ENCODE peak calls at places on chromosome 11, in ten cellular contexts. P, M, Q, Z, B, C, A, X, J and E are unnamed samples.

GRCh38 chr11:69666261-69666660 is 8.9 kb downstream of the LTO1 start:
- DNase-seq in P (no peak), M (no peak), Q (no peak), Z (no peak), B (no peak), C (no peak), A (no peak), X (no peak), J (no peak), E (no peak)

GRCh38 chr11:39589391-39589790 is 1870.1 kb downstream of the LRRC4C start:
- DNase-seq in P (no peak), M (no peak), Q (no peak), Z (no peak), B (no peak), C (no peak), A (no peak), X (no peak), J (no peak), E (no peak)

GRCh38 chr11:42770444-42771065 is 541.2 kb upstream of the API5 start:
- DNase-seq in P (peak; percentile 1), M (no peak), Q (peak; percentile 7), Z (no peak), B (peak; percentile 48), C (no peak), A (no peak), X (peak; percentile 49), J (no peak), E (no peak)

GRCh38 chr11:72773291-72773690 is 20.6 kb downstream of the STARD10 start:
- DNase-seq in P (no peak), M (no peak), Q (no peak), Z (no peak), B (no peak), C (no peak), A (no peak), X (no peak), J (peak; percentile 81), E (peak; percentile 48)

GRCh38 chr11:68315581-68315920 is 3.2 kb downstream of the LRP5 start:
- DNase-seq in P (no peak), M (no peak), Q (peak; percentile 55), Z (no peak), B (no peak), C (no peak), A (no peak), X (no peak), J (no peak), E (no peak)

GRCh38 chr11:64767344-64768299 is 7.8 kb upstream of the PYGM start:
- DNase-seq in P (peak; percentile 16), M (peak; percentile 80), Q (peak; percentile 77), Z (peak; percentile 70), B (peak; percentile 96), C (peak; percentile 65), A (peak; percentile 58), X (peak; percentile 95), J (peak; percentile 19), E (no peak)

GRCh38 chr11:35842958-35843357 is 100.9 kb upstream of the LDLRAD3 start:
- DNase-seq in P (no peak), M (no peak), Q (no peak), Z (no peak), B (no peak), C (no peak), A (no peak), X (no peak), J (no peak), E (no peak)

GRCh38 chr11:66142370-66143263 is 72.5 kb downstream of the PACS1 start:
- DNase-seq in P (no peak), M (no peak), Q (no peak), Z (no peak), B (no peak), C (no peak), A (no peak), X (no peak), J (peak; percentile 84), E (no peak)

GRCh38 chr11:24295360-24295759 is 201.5 kb upstream of the LUZP2 start:
- DNase-seq in P (no peak), M (no peak), Q (no peak), Z (no peak), B (no peak), C (no peak), A (no peak), X (no peak), J (no peak), E (no peak)

GRCh38 chr11:62850911-62851806 is 11.8 kb upstream of the WDR74 start:
- DNase-seq in P (no peak), M (no peak), Q (no peak), Z (no peak), B (peak; percentile 67), C (no peak), A (no peak), X (no peak), J (no peak), E (no peak)

GRCh38 chr11:2103666-2104523 is 35.3 kb downstream of the IGF2 start:
- DNase-seq in P (no peak), M (no peak), Q (no peak), Z (no peak), B (no peak), C (no peak), A (peak; percentile 58), X (no peak), J (no peak), E (no peak)

GRCh38 chr11:68370211-68371111 is 58.1 kb downstream of the LRP5 start:
- DNase-seq in P (peak; percentile 5), M (no peak), Q (peak; percentile 62), Z (no peak), B (no peak), C (no peak), A (no peak), X (no peak), J (no peak), E (no peak)

GRCh38 chr11:74559934-74560309 is 32.5 kb upstream of the POLD3 start:
- DNase-seq in P (no peak), M (no peak), Q (no peak), Z (no peak), B (no peak), C (no peak), A (no peak), X (no peak), J (no peak), E (no peak)

GRCh38 chr11:68149417-68149816 is 28.2 kb upstream of the CHKA start:
- DNase-seq in P (no peak), M (no peak), Q (no peak), Z (no peak), B (no peak), C (no peak), A (no peak), X (no peak), J (no peak), E (no peak)

GRCh38 chr11:116703421-116703820 is 69.4 kb downstream of the BUD13 start:
- DNase-seq in P (peak; percentile 52), M (no peak), Q (no peak), Z (no peak), B (peak; percentile 83), C (no peak), A (no peak), X (peak; percentile 76), J (no peak), E (no peak)

GRCh38 chr11:31110825-31111224 is 258.7 kb downstream of the DCDC1 start:
- DNase-seq in P (no peak), M (no peak), Q (no peak), Z (no peak), B (no peak), C (no peak), A (no peak), X (no peak), J (no peak), E (no peak)
- H3K27ac ChIP-seq in P (no peak overlapping the region), M (no peak overlapping the region), Q (no peak overlapping the region), Z (no peak overlapping the region), B (no peak overlapping the region), C (no peak overlapping the region), A (no peak overlapping the region), X (no peak overlapping the region), J (no peak overlapping the region), E (no peak overlapping the region)

DNA sequence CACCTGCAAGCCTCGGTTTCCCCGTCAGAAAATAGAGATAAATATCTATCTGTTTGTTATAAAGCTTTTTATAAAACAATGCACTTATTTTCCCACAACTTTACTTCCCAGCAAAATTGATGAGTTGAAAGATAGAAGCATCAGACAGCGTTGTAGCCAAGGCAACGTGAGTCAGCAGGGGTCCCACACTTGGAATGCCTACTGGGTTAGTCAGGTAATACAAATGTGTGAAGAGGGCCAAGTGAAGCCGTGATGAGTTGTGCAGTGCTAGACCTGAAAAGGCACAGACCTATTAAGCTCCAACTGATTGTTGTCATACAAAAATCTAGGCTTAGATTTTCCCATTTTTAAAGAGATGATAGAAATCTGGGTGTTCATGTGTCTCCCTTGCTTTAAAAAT is 118.7 kb downstream of the PGR start:
- DNase-seq in P (no peak), M (no peak), Q (no peak), Z (no peak), B (peak; percentile 68), C (no peak), A (no peak), X (no peak), J (no peak), E (no peak)
- H3K27ac ChIP-seq in P (no peak overlapping the region), M (no peak overlapping the region), Q (no peak overlapping the region), Z (no peak overlapping the region), B (no peak overlapping the region), C (no peak overlapping the region), A (no peak overlapping the region), X (no peak overlapping the region), J (no peak overlapping the region), E (no peak overlapping the region)

DNA sequence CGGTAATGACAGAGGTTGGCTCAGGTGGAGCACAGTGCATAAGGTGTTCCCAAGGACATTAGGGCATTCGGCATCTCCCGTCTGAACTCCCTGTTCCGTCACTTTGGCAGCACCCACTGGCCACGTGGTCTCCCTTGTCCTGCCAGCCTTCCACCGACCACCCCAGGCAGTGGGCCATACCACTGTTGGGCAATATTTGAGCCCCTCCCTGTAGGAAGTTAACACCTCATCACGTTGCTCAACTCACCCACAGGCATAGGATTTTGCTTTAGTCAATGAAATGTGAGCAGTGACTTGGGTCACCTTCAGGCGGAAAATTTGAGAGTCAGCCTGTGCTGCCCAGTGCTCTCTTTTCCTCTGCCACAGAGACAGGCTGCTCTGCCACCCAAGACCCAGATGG is 44.0 kb downstream of the SERPINH1 start:
- DNase-seq in P (no peak), M (no peak), Q (no peak), Z (no peak), B (no peak), C (no peak), A (no peak), X (no peak), J (no peak), E (no peak)
- H3K27ac ChIP-seq in P (no peak overlapping the region), M (no peak overlapping the region), Q (no peak overlapping the region), Z (no peak overlapping the region), B (no peak overlapping the region), C (no peak overlapping the region), A (no peak overlapping the region), X (no peak overlapping the region), J (no peak overlapping the region), E (no peak overlapping the region)

GRCh38 chr11:34308049-34308692 is 49.6 kb downstream of the ABTB2 start:
- DNase-seq in P (no peak), M (no peak), Q (no peak), Z (no peak), B (no peak), C (no peak), A (no peak), X (no peak), J (peak; percentile 93), E (peak; percentile 79)
- H3K27ac ChIP-seq in P (no peak overlapping the region), M (no peak overlapping the region), Q (no peak overlapping the region), Z (no peak overlapping the region), B (no peak overlapping the region), C (no peak overlapping the region), A (no peak overlapping the region), X (no peak overlapping the region), J (no peak overlapping the region), E (peak overlapping the region; percentile 62)